ENCODE peak calls at places on chromosomes 16 and 17, in nine cellular contexts. One of them, this sample, is unnamed.

GRCh38 chr17:7056386-7056785 is 12.5 kb upstream of the SLC16A11 start:
- DNase-seq in left lung: no peak
- DNase-seq in neural progenitor cell: no peak
- DNase-seq in AG04449: no peak
- DNase-seq in endodermal cell: no peak
- DNase-seq in activated CD8-positive, alpha-beta T cell treated with anti-CD3 and anti-CD28 coated beads for 36 hours: no peak
- DNase-seq in stomach: no peak
- DNase-seq in progenitor cell of endocrine pancreas: no peak
- DNase-seq in endothelial cell: no peak
- DNase-seq in this sample: peak

GRCh38 chr17:31388770-31389672 is 2.5 kb upstream of the RAB11FIP4 start:
- DNase-seq in left lung: no peak
- DNase-seq in endodermal cell: peak
- DNase-seq in neural progenitor cell: peak
- DNase-seq in activated CD8-positive, alpha-beta T cell treated with anti-CD3 and anti-CD28 coated beads for 36 hours: peak
- DNase-seq in AG04449: no peak
- DNase-seq in stomach: peak
- DNase-seq in endothelial cell: peak
- DNase-seq in progenitor cell of endocrine pancreas: no peak
- DNase-seq in this sample: no peak

GRCh38 chr17:35765086-35765710 is 4.5 kb downstream of the C17orf50 start:
- DNase-seq in stomach: no peak
- DNase-seq in progenitor cell of endocrine pancreas: no peak
- DNase-seq in activated CD8-positive, alpha-beta T cell treated with anti-CD3 and anti-CD28 coated beads for 36 hours: no peak
- DNase-seq in left lung: no peak
- DNase-seq in neural progenitor cell: peak
- DNase-seq in endodermal cell: no peak
- DNase-seq in AG04449: no peak
- DNase-seq in endothelial cell: no peak
- DNase-seq in this sample: peak

GRCh38 chr16:56356276-56357241 is 68.8 kb downstream of the AMFR start:
- DNase-seq in progenitor cell of endocrine pancreas: peak
- DNase-seq in neural progenitor cell: peak
- DNase-seq in endothelial cell: peak
- DNase-seq in stomach: peak
- DNase-seq in AG04449: no peak
- DNase-seq in endodermal cell: peak
- DNase-seq in left lung: peak
- DNase-seq in activated CD8-positive, alpha-beta T cell treated with anti-CD3 and anti-CD28 coated beads for 36 hours: peak
- DNase-seq in this sample: peak

GRCh38 chr16:57799619-57800212 is 2.6 kb downstream of the KIFC3 start:
- DNase-seq in AG04449: no peak
- DNase-seq in left lung: no peak
- DNase-seq in endodermal cell: peak
- DNase-seq in endothelial cell: no peak
- DNase-seq in progenitor cell of endocrine pancreas: no peak
- DNase-seq in stomach: no peak
- DNase-seq in neural progenitor cell: no peak
- DNase-seq in activated CD8-positive, alpha-beta T cell treated with anti-CD3 and anti-CD28 coated beads for 36 hours: no peak
- DNase-seq in this sample: no peak

GRCh38 chr16:81035975-81036750 is 521 bp downstream of the ATMIN start:
- DNase-seq in left lung: peak
- DNase-seq in endothelial cell: peak
- DNase-seq in stomach: peak
- DNase-seq in endodermal cell: peak
- DNase-seq in progenitor cell of endocrine pancreas: peak
- DNase-seq in AG04449: no peak
- DNase-seq in activated CD8-positive, alpha-beta T cell treated with anti-CD3 and anti-CD28 coated beads for 36 hours: peak
- DNase-seq in neural progenitor cell: peak
- DNase-seq in this sample: peak

GRCh38 chr17:47949951-47950350 is 7.7 kb downstream of the PRR15L start:
- DNase-seq in activated CD8-positive, alpha-beta T cell treated with anti-CD3 and anti-CD28 coated beads for 36 hours: no peak
- DNase-seq in stomach: peak
- DNase-seq in endothelial cell: no peak
- DNase-seq in neural progenitor cell: no peak
- DNase-seq in progenitor cell of endocrine pancreas: no peak
- DNase-seq in AG04449: no peak
- DNase-seq in endodermal cell: no peak
- DNase-seq in left lung: no peak
- DNase-seq in this sample: no peak

GRCh38 chr17:75118307-75118706 is 8.5 kb downstream of the ARMC7 start:
- DNase-seq in AG04449: no peak
- DNase-seq in neural progenitor cell: no peak
- DNase-seq in endothelial cell: no peak
- DNase-seq in activated CD8-positive, alpha-beta T cell treated with anti-CD3 and anti-CD28 coated beads for 36 hours: no peak
- DNase-seq in progenitor cell of endocrine pancreas: no peak
- DNase-seq in left lung: no peak
- DNase-seq in endodermal cell: no peak
- DNase-seq in stomach: no peak
- DNase-seq in this sample: no peak

GRCh38 chr17:35322749-35323148 is 50.7 kb downstream of the SLFN11 start:
- DNase-seq in AG04449: no peak
- DNase-seq in stomach: no peak
- DNase-seq in endothelial cell: no peak
- DNase-seq in activated CD8-positive, alpha-beta T cell treated with anti-CD3 and anti-CD28 coated beads for 36 hours: no peak
- DNase-seq in progenitor cell of endocrine pancreas: no peak
- DNase-seq in neural progenitor cell: no peak
- DNase-seq in left lung: no peak
- DNase-seq in endodermal cell: no peak
- DNase-seq in this sample: no peak

GRCh38 chr17:67920212-67920611 is 76.1 kb downstream of the C17orf58 start:
- DNase-seq in progenitor cell of endocrine pancreas: no peak
- DNase-seq in neural progenitor cell: no peak
- DNase-seq in endothelial cell: no peak
- DNase-seq in AG04449: no peak
- DNase-seq in stomach: no peak
- DNase-seq in left lung: no peak
- DNase-seq in activated CD8-positive, alpha-beta T cell treated with anti-CD3 and anti-CD28 coated beads for 36 hours: no peak
- DNase-seq in endodermal cell: no peak
- DNase-seq in this sample: no peak

GRCh38 chr16:49567940-49568339 is 194.3 kb downstream of the C16orf78 start:
- DNase-seq in AG04449: no peak
- DNase-seq in endothelial cell: no peak
- DNase-seq in left lung: no peak
- DNase-seq in endodermal cell: no peak
- DNase-seq in stomach: no peak
- DNase-seq in activated CD8-positive, alpha-beta T cell treated with anti-CD3 and anti-CD28 coated beads for 36 hours: no peak
- DNase-seq in neural progenitor cell: no peak
- DNase-seq in progenitor cell of endocrine pancreas: no peak
- DNase-seq in this sample: no peak

GRCh38 chr17:5378566-5379207 is 40.8 kb downstream of the NUP88 start:
- DNase-seq in AG04449: no peak
- DNase-seq in endodermal cell: no peak
- DNase-seq in left lung: no peak
- DNase-seq in activated CD8-positive, alpha-beta T cell treated with anti-CD3 and anti-CD28 coated beads for 36 hours: no peak
- DNase-seq in endothelial cell: no peak
- DNase-seq in neural progenitor cell: no peak
- DNase-seq in stomach: no peak
- DNase-seq in progenitor cell of endocrine pancreas: no peak
- DNase-seq in this sample: no peak

GRCh38 chr17:5379351-5380107 is 39.9 kb downstream of the NUP88 start:
- DNase-seq in neural progenitor cell: no peak
- DNase-seq in AG04449: no peak
- DNase-seq in progenitor cell of endocrine pancreas: no peak
- DNase-seq in activated CD8-positive, alpha-beta T cell treated with anti-CD3 and anti-CD28 coated beads for 36 hours: no peak
- DNase-seq in left lung: no peak
- DNase-seq in endodermal cell: no peak
- DNase-seq in endothelial cell: no peak
- DNase-seq in stomach: no peak
- DNase-seq in this sample: no peak

GRCh38 chr17:5380491-5381135 is 38.8 kb downstream of the NUP88 start:
- DNase-seq in endothelial cell: no peak
- DNase-seq in progenitor cell of endocrine pancreas: no peak
- DNase-seq in left lung: no peak
- DNase-seq in AG04449: no peak
- DNase-seq in neural progenitor cell: no peak
- DNase-seq in activated CD8-positive, alpha-beta T cell treated with anti-CD3 and anti-CD28 coated beads for 36 hours: no peak
- DNase-seq in stomach: no peak
- DNase-seq in endodermal cell: no peak
- DNase-seq in this sample: peak

GRCh38 chr17:5381542-5381941 is 37.9 kb downstream of the NUP88 start:
- DNase-seq in AG04449: no peak
- DNase-seq in stomach: no peak
- DNase-seq in endodermal cell: no peak
- DNase-seq in endothelial cell: no peak
- DNase-seq in activated CD8-positive, alpha-beta T cell treated with anti-CD3 and anti-CD28 coated beads for 36 hours: no peak
- DNase-seq in neural progenitor cell: no peak
- DNase-seq in progenitor cell of endocrine pancreas: no peak
- DNase-seq in left lung: no peak
- DNase-seq in this sample: peak
- TF ChIP-seq CTCF in AG04449: no peak
- TF ChIP-seq CTCF in stomach: no peak
- TF ChIP-seq CTCF in endodermal cell: no peak
- TF ChIP-seq CTCF in endothelial cell: no peak
- TF ChIP-seq CTCF in activated CD8-positive, alpha-beta T cell treated with anti-CD3 and anti-CD28 coated beads for 36 hours: no peak
- TF ChIP-seq CTCF in neural progenitor cell: no peak
- TF ChIP-seq CTCF in progenitor cell of endocrine pancreas: no peak
- TF ChIP-seq CTCF in left lung: no peak
- TF ChIP-seq CTCF in this sample: no peak

GRCh38 chr16:85754403-85754802 is 3.5 kb upstream of the C16orf74 start:
- DNase-seq in progenitor cell of endocrine pancreas: no peak
- DNase-seq in AG04449: no peak
- DNase-seq in activated CD8-positive, alpha-beta T cell treated with anti-CD3 and anti-CD28 coated beads for 36 hours: no peak
- DNase-seq in endodermal cell: no peak
- DNase-seq in endothelial cell: no peak
- DNase-seq in stomach: no peak
- DNase-seq in left lung: no peak
- DNase-seq in neural progenitor cell: no peak
- DNase-seq in this sample: no peak
- TF ChIP-seq CTCF in progenitor cell of endocrine pancreas: no peak
- TF ChIP-seq CTCF in AG04449: no peak
- TF ChIP-seq CTCF in activated CD8-positive, alpha-beta T cell treated with anti-CD3 and anti-CD28 coated beads for 36 hours: no peak
- TF ChIP-seq CTCF in endodermal cell: no peak
- TF ChIP-seq CTCF in endothelial cell: no peak
- TF ChIP-seq CTCF in stomach: no peak
- TF ChIP-seq CTCF in left lung: no peak
- TF ChIP-seq CTCF in neural progenitor cell: no peak
- TF ChIP-seq CTCF in this sample: no peak

DNA sequence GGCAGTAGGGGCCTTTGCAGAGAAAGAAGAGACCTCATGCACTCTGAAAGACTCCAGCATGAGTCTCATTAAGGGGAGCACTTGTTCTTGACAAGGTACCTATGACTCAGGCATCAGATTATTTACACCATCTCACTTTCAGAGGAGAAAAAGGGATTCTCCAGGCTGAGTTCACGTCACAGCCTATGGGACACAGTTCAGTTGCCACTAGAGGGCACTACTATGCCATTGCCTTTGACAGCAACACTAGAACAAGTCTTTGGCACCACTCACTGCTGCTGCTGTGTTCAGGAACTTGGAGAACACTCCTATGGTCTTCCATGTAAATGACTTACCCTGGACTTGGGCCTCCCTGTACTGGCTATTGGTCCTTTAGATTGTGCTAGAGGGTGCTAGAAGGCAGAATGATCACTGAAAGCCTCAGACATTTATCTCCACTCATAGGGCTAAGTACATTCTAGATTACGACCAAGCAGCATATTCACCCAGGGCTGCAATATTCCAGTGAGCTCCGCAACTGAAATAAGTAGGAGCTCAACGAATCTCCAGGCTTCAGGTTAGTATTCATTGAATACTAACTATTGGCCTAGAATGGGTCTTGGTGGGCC is 225.1 kb upstream of the CA10 start:
- DNase-seq in AG04449: no peak
- DNase-seq in progenitor cell of endocrine pancreas: peak
- DNase-seq in neural progenitor cell: peak
- DNase-seq in stomach: peak
- DNase-seq in endothelial cell: peak
- DNase-seq in left lung: no peak
- DNase-seq in endodermal cell: peak
- DNase-seq in activated CD8-positive, alpha-beta T cell treated with anti-CD3 and anti-CD28 coated beads for 36 hours: peak
- DNase-seq in this sample: no peak
- TF ChIP-seq CTCF in AG04449: no peak
- TF ChIP-seq CTCF in progenitor cell of endocrine pancreas: peak
- TF ChIP-seq CTCF in neural progenitor cell: peak
- TF ChIP-seq CTCF in stomach: peak
- TF ChIP-seq CTCF in endothelial cell: peak
- TF ChIP-seq CTCF in left lung: peak
- TF ChIP-seq CTCF in endodermal cell: peak
- TF ChIP-seq CTCF in activated CD8-positive, alpha-beta T cell treated with anti-CD3 and anti-CD28 coated beads for 36 hours: peak
- TF ChIP-seq CTCF in this sample: no peak

GRCh38 chr17:79922798-79923197 is 83.6 kb upstream of the CBX4 start:
- DNase-seq in neural progenitor cell: no peak
- DNase-seq in stomach: no peak
- DNase-seq in endothelial cell: no peak
- DNase-seq in endodermal cell: no peak
- DNase-seq in activated CD8-positive, alpha-beta T cell treated with anti-CD3 and anti-CD28 coated beads for 36 hours: no peak
- DNase-seq in progenitor cell of endocrine pancreas: no peak
- DNase-seq in AG04449: no peak
- DNase-seq in left lung: no peak
- DNase-seq in this sample: no peak

GRCh38 chr17:79926002-79926307 is 86.7 kb upstream of the CBX4 start:
- DNase-seq in stomach: no peak
- DNase-seq in endodermal cell: no peak
- DNase-seq in neural progenitor cell: no peak
- DNase-seq in AG04449: no peak
- DNase-seq in endothelial cell: no peak
- DNase-seq in progenitor cell of endocrine pancreas: no peak
- DNase-seq in activated CD8-positive, alpha-beta T cell treated with anti-CD3 and anti-CD28 coated beads for 36 hours: no peak
- DNase-seq in left lung: no peak
- DNase-seq in this sample: no peak

GRCh38 chr17:79925242-79925957 is 86.2 kb upstream of the CBX4 start:
- DNase-seq in endodermal cell: peak
- DNase-seq in activated CD8-positive, alpha-beta T cell treated with anti-CD3 and anti-CD28 coated beads for 36 hours: no peak
- DNase-seq in neural progenitor cell: peak
- DNase-seq in left lung: peak
- DNase-seq in endothelial cell: no peak
- DNase-seq in progenitor cell of endocrine pancreas: no peak
- DNase-seq in stomach: peak
- DNase-seq in AG04449: no peak
- DNase-seq in this sample: peak

GRCh38 chr17:79924639-79924976 is 85.4 kb upstream of the CBX4 start:
- DNase-seq in activated CD8-positive, alpha-beta T cell treated with anti-CD3 and anti-CD28 coated beads for 36 hours: no peak
- DNase-seq in endodermal cell: no peak
- DNase-seq in stomach: no peak
- DNase-seq in AG04449: no peak
- DNase-seq in left lung: no peak
- DNase-seq in neural progenitor cell: no peak
- DNase-seq in progenitor cell of endocrine pancreas: no peak
- DNase-seq in endothelial cell: no peak
- DNase-seq in this sample: no peak

DNA sequence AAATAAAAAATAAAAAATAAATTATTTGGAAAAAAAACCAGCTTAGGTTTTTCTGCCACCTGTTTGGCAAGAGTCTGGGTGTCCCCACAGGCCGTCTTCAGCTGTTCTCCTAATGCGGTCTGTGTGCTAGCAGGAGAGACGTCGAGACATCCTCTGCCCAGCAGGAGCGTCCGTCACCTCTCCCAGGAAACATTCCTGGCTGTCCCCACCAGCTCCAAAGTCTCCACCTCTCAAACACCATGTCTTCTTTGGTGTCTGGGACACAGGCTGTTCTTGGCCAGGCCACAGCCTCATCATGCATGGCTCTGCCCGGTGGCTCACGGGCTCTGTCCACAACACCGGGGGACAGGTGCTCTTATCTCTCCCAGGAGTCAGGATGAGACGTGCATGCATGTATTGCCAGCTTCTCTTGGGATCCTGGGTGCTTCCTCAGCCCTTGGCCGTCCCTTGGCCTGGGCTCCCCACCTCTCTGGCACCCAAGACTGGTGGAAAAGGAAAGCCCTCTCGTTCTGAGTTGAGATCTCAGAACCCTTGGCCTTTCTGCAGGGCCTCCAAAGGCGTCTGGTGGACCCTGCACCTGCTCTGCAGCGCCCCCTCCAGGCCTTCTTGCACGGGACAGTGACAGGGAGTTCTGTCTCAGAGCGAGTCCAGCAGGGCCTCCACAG is 84.9 kb upstream of the CBX4 start:
- DNase-seq in endodermal cell: peak
- DNase-seq in neural progenitor cell: peak
- DNase-seq in AG04449: no peak
- DNase-seq in left lung: no peak
- DNase-seq in activated CD8-positive, alpha-beta T cell treated with anti-CD3 and anti-CD28 coated beads for 36 hours: peak
- DNase-seq in endothelial cell: peak
- DNase-seq in stomach: peak
- DNase-seq in progenitor cell of endocrine pancreas: peak
- DNase-seq in this sample: no peak
- TF ChIP-seq CTCF in endodermal cell: peak
- TF ChIP-seq CTCF in neural progenitor cell: peak
- TF ChIP-seq CTCF in AG04449: peak
- TF ChIP-seq CTCF in left lung: no peak
- TF ChIP-seq CTCF in activated CD8-positive, alpha-beta T cell treated with anti-CD3 and anti-CD28 coated beads for 36 hours: peak
- TF ChIP-seq CTCF in endothelial cell: peak
- TF ChIP-seq CTCF in stomach: peak
- TF ChIP-seq CTCF in progenitor cell of endocrine pancreas: peak
- TF ChIP-seq CTCF in this sample: peak